ENCODE peak calls at places on chromosomes 13 and 19, in seven cellular contexts. Q is memory B cell, B is mesothelial cell of epicardium, X is T-helper 9 cell, G is neural crest cell, H is psoas muscle, C is RPMI8226. W is an unnamed sample.

GRCh38 chr13:101289764-101290163 is 126.5 kb downstream of the NALCN start:
- DNase-seq in Q (no peak), B (no peak), X (no peak), G (peak; percentile 64), H (no peak), C (no peak), W (peak; percentile 12)

GRCh38 chr19:7595466-7596133 is at the start of gene CAMSAP3:
- DNase-seq in Q (peak; percentile 49), B (peak; percentile 74), X (no peak), G (peak; percentile 38), H (no peak), C (peak; percentile 81), W (no peak)

GRCh38 chr13:23684647-23685046 is 114.4 kb downstream of the TNFRSF19 start:
- DNase-seq in Q (no peak), B (no peak), X (no peak), G (no peak), H (no peak), C (no peak), W (no peak)

GRCh38 chr13:49681837-49682236 is 9.4 kb downstream of the EBPL start:
- DNase-seq in Q (no peak), B (no peak), X (no peak), G (no peak), H (no peak), C (no peak), W (no peak)

GRCh38 chr13:112907916-112908315 is 61.1 kb upstream of the MCF2L start:
- DNase-seq in Q (no peak), B (no peak), X (no peak), G (no peak), H (no peak), C (no peak), W (no peak)

GRCh38 chr13:22061371-22061805 is 390.5 kb downstream of the FGF9 start:
- DNase-seq in Q (no peak), B (no peak), X (peak; percentile 34), G (no peak), H (no peak), C (no peak), W (no peak)

GRCh38 chr19:41886761-41887710 is 4.1 kb downstream of the ARHGEF1 start:
- DNase-seq in Q (no peak), B (no peak), X (peak; percentile 54), G (no peak), H (no peak), C (no peak), W (no peak)

GRCh38 chr19:3860499-3860898 is 8.3 kb downstream of the ZFR2 start:
- DNase-seq in Q (no peak), B (no peak), X (no peak), G (no peak), H (no peak), C (no peak), W (no peak)

GRCh38 chr13:109778102-109778542 is 8.3 kb downstream of the IRS2 start:
- DNase-seq in Q (no peak), B (no peak), X (no peak), G (no peak), H (no peak), C (peak; percentile 60), W (no peak)

GRCh38 chr13:74819549-74819948 is 662.4 kb downstream of the TBC1D4 start:
- DNase-seq in Q (no peak), B (no peak), X (no peak), G (no peak), H (no peak), C (no peak), W (no peak)

GRCh38 chr13:21541271-21541670 is 62.7 kb downstream of the MICU2 start:
- DNase-seq in Q (no peak), B (no peak), X (no peak), G (no peak), H (no peak), C (no peak), W (no peak)

GRCh38 chr13:85503797-85504196 is 295.4 kb downstream of the SLITRK6 start:
- DNase-seq in Q (no peak), B (no peak), X (no peak), G (no peak), H (no peak), C (no peak), W (no peak)

GRCh38 chr19:33032218-33032781 is 32.4 kb downstream of the RHPN2 start:
- DNase-seq in Q (no peak), B (no peak), X (no peak), G (no peak), H (no peak), C (no peak), W (no peak)

GRCh38 chr19:45876161-45876410 is 9.9 kb downstream of the IRF2BP1 start:
- DNase-seq in Q (no peak), B (no peak), X (no peak), G (no peak), H (no peak), C (no peak), W (no peak)

GRCh38 chr13:29934531-29935308 is 84.3 kb upstream of the UBL3 start:
- DNase-seq in Q (no peak), B (no peak), X (no peak), G (no peak), H (no peak), C (no peak), W (no peak)

GRCh38 chr13:101007245-101007644 is 332.6 kb upstream of the TMTC4 start:
- DNase-seq in Q (no peak), B (no peak), X (no peak), G (no peak), H (no peak), C (no peak), W (no peak)

GRCh38 chr19:3369337-3370213 is 3.2 kb downstream of the NFIC start:
- DNase-seq in Q (no peak), B (no peak), X (no peak), G (no peak), H (peak; percentile 73), C (no peak), W (no peak)

GRCh38 chr13:73765651-73766384 is 368.4 kb downstream of the KLF12 start:
- DNase-seq in Q (peak; percentile 39), B (peak; percentile 68), X (peak; percentile 71), G (peak; percentile 60), H (peak; percentile 71), C (peak; percentile 96), W (peak; percentile 60)

GRCh38 chr13:44176173-44176572 is 197.5 kb upstream of the SERP2 start:
- DNase-seq in Q (no peak), B (no peak), X (no peak), G (no peak), H (no peak), C (no peak), W (no peak)

W was measured in iPS DF 19.7.